ENCODE peak calls at places on chromosome 19, in six cellular contexts. One of them, this sample, is unnamed.

GRCh38 chr19:11268783-11269267 is 6.5 kb upstream of the DOCK6 start:
- DNase-seq in fibroblast of the conjunctiva: peak; percentile 41
- DNase-seq in Peyer's patch: peak; percentile 64
- DNase-seq in activated T-helper 9 cell treated with anti-CD3 and anti-CD28 coated beads, Interleukin-2, amount 50 U/mL, for 16 hours: no peak
- DNase-seq in stimulated activated CD4-positive, alpha-beta T cell treated with anti-CD3 and anti-CD28 coated beads, Interleukin-1b, Interleukin-23, amount 100 ng/mL, for 1 hour: no peak
- DNase-seq in WERI-Rb-1: no peak
- DNase-seq in this sample: peak; percentile 80

GRCh38 chr19:7994114-7994513 is 11.3 kb downstream of the ELAVL1 start:
- DNase-seq in fibroblast of the conjunctiva: no peak
- DNase-seq in Peyer's patch: no peak
- DNase-seq in activated T-helper 9 cell treated with anti-CD3 and anti-CD28 coated beads, Interleukin-2, amount 50 U/mL, for 16 hours: no peak
- DNase-seq in stimulated activated CD4-positive, alpha-beta T cell treated with anti-CD3 and anti-CD28 coated beads, Interleukin-1b, Interleukin-23, amount 100 ng/mL, for 1 hour: no peak
- DNase-seq in WERI-Rb-1: no peak
- DNase-seq in this sample: no peak

GRCh38 chr19:44435441-44435840 is 12.8 kb downstream of the ZNF229 start:
- DNase-seq in fibroblast of the conjunctiva: no peak
- DNase-seq in Peyer's patch: no peak
- DNase-seq in activated T-helper 9 cell treated with anti-CD3 and anti-CD28 coated beads, Interleukin-2, amount 50 U/mL, for 16 hours: no peak
- DNase-seq in stimulated activated CD4-positive, alpha-beta T cell treated with anti-CD3 and anti-CD28 coated beads, Interleukin-1b, Interleukin-23, amount 100 ng/mL, for 1 hour: no peak
- DNase-seq in WERI-Rb-1: no peak
- DNase-seq in this sample: no peak

GRCh38 chr19:3370214-3370720 is 3.9 kb downstream of the NFIC start:
- DNase-seq in fibroblast of the conjunctiva: no peak
- DNase-seq in Peyer's patch: no peak
- DNase-seq in activated T-helper 9 cell treated with anti-CD3 and anti-CD28 coated beads, Interleukin-2, amount 50 U/mL, for 16 hours: no peak
- DNase-seq in stimulated activated CD4-positive, alpha-beta T cell treated with anti-CD3 and anti-CD28 coated beads, Interleukin-1b, Interleukin-23, amount 100 ng/mL, for 1 hour: no peak
- DNase-seq in WERI-Rb-1: no peak
- DNase-seq in this sample: no peak

GRCh38 chr19:16330811-16331690 is 6.4 kb downstream of the KLF2 start:
- DNase-seq in fibroblast of the conjunctiva: no peak
- DNase-seq in Peyer's patch: no peak
- DNase-seq in activated T-helper 9 cell treated with anti-CD3 and anti-CD28 coated beads, Interleukin-2, amount 50 U/mL, for 16 hours: no peak
- DNase-seq in stimulated activated CD4-positive, alpha-beta T cell treated with anti-CD3 and anti-CD28 coated beads, Interleukin-1b, Interleukin-23, amount 100 ng/mL, for 1 hour: no peak
- DNase-seq in WERI-Rb-1: no peak
- DNase-seq in this sample: no peak

GRCh38 chr19:15074371-15074770 is 7.6 kb upstream of the OR1I1 start:
- DNase-seq in fibroblast of the conjunctiva: no peak
- DNase-seq in Peyer's patch: no peak
- DNase-seq in activated T-helper 9 cell treated with anti-CD3 and anti-CD28 coated beads, Interleukin-2, amount 50 U/mL, for 16 hours: no peak
- DNase-seq in stimulated activated CD4-positive, alpha-beta T cell treated with anti-CD3 and anti-CD28 coated beads, Interleukin-1b, Interleukin-23, amount 100 ng/mL, for 1 hour: no peak
- DNase-seq in WERI-Rb-1: no peak
- DNase-seq in this sample: no peak

GRCh38 chr19:18768046-18768771 is 22.9 kb downstream of the COMP start:
- DNase-seq in fibroblast of the conjunctiva: no peak
- DNase-seq in Peyer's patch: no peak
- DNase-seq in activated T-helper 9 cell treated with anti-CD3 and anti-CD28 coated beads, Interleukin-2, amount 50 U/mL, for 16 hours: no peak
- DNase-seq in stimulated activated CD4-positive, alpha-beta T cell treated with anti-CD3 and anti-CD28 coated beads, Interleukin-1b, Interleukin-23, amount 100 ng/mL, for 1 hour: no peak
- DNase-seq in WERI-Rb-1: no peak
- DNase-seq in this sample: no peak

GRCh38 chr19:20367811-20368294 is 197.7 kb downstream of the ZNF737 start:
- DNase-seq in fibroblast of the conjunctiva: no peak
- DNase-seq in Peyer's patch: no peak
- DNase-seq in activated T-helper 9 cell treated with anti-CD3 and anti-CD28 coated beads, Interleukin-2, amount 50 U/mL, for 16 hours: no peak
- DNase-seq in stimulated activated CD4-positive, alpha-beta T cell treated with anti-CD3 and anti-CD28 coated beads, Interleukin-1b, Interleukin-23, amount 100 ng/mL, for 1 hour: no peak
- DNase-seq in WERI-Rb-1: peak; percentile 87
- DNase-seq in this sample: no peak